ENCODE peak calls at places on chromosome 9, in seven cellular contexts. One of them, this sample, is unnamed.

GRCh38 chr9:120441446-120442279 is 138.3 kb downstream of the CDK5RAP2 start:
- DNase-seq in ACHN: no peak
- DNase-seq in GM04504: peak; percentile 22
- DNase-seq in HTR-8/SVneo: no peak
- DNase-seq in activated gamma-delta T cell treated with Interleukin-2 at 50 U/mL for 16 hours: no peak
- DNase-seq in HFF-Myc: no peak
- DNase-seq in amniotic epithelial cell: peak; percentile 95
- DNase-seq in this sample: no peak

GRCh38 chr9:8071445-8071798 is 271.8 kb upstream of the DMAC1 start:
- DNase-seq in ACHN: no peak
- DNase-seq in GM04504: no peak
- DNase-seq in HTR-8/SVneo: no peak
- DNase-seq in activated gamma-delta T cell treated with Interleukin-2 at 50 U/mL for 16 hours: no peak
- DNase-seq in HFF-Myc: no peak
- DNase-seq in amniotic epithelial cell: no peak
- DNase-seq in this sample: no peak

GRCh38 chr9:131773911-131774379 is 34.1 kb upstream of the RAPGEF1 start:
- DNase-seq in ACHN: peak; percentile 63
- DNase-seq in GM04504: peak; percentile 42
- DNase-seq in HTR-8/SVneo: peak; percentile 64
- DNase-seq in activated gamma-delta T cell treated with Interleukin-2 at 50 U/mL for 16 hours: peak; percentile 16
- DNase-seq in HFF-Myc: peak; percentile 48
- DNase-seq in amniotic epithelial cell: peak; percentile 64
- DNase-seq in this sample: no peak

GRCh38 chr9:128389395-128390149 is 18.4 kb downstream of the URM1 start:
- DNase-seq in ACHN: no peak
- DNase-seq in GM04504: no peak
- DNase-seq in HTR-8/SVneo: no peak
- DNase-seq in activated gamma-delta T cell treated with Interleukin-2 at 50 U/mL for 16 hours: no peak
- DNase-seq in HFF-Myc: no peak
- DNase-seq in amniotic epithelial cell: no peak
- DNase-seq in this sample: no peak

GRCh38 chr9:33012328-33013068 is 11.1 kb upstream of the APTX start:
- DNase-seq in ACHN: no peak
- DNase-seq in GM04504: no peak
- DNase-seq in HTR-8/SVneo: no peak
- DNase-seq in activated gamma-delta T cell treated with Interleukin-2 at 50 U/mL for 16 hours: no peak
- DNase-seq in HFF-Myc: no peak
- DNase-seq in amniotic epithelial cell: no peak
- DNase-seq in this sample: no peak

GRCh38 chr9:100927778-100928177 is 100.7 kb upstream of the PLPPR1 start:
- DNase-seq in ACHN: no peak
- DNase-seq in GM04504: no peak
- DNase-seq in HTR-8/SVneo: no peak
- DNase-seq in activated gamma-delta T cell treated with Interleukin-2 at 50 U/mL for 16 hours: no peak
- DNase-seq in HFF-Myc: no peak
- DNase-seq in amniotic epithelial cell: no peak
- DNase-seq in this sample: no peak

GRCh38 chr9:33924978-33925797 is 108.2 kb downstream of the UBE2R2 start:
- DNase-seq in ACHN: peak; percentile 55
- DNase-seq in GM04504: peak; percentile 33
- DNase-seq in HTR-8/SVneo: peak; percentile 31
- DNase-seq in activated gamma-delta T cell treated with Interleukin-2 at 50 U/mL for 16 hours: no peak
- DNase-seq in HFF-Myc: no peak
- DNase-seq in amniotic epithelial cell: peak; percentile 57
- DNase-seq in this sample: no peak

GRCh38 chr9:2055203-2055658 is 40.1 kb downstream of the SMARCA2 start:
- DNase-seq in ACHN: no peak
- DNase-seq in GM04504: no peak
- DNase-seq in HTR-8/SVneo: no peak
- DNase-seq in activated gamma-delta T cell treated with Interleukin-2 at 50 U/mL for 16 hours: no peak
- DNase-seq in HFF-Myc: no peak
- DNase-seq in amniotic epithelial cell: peak; percentile 56
- DNase-seq in this sample: no peak

GRCh38 chr9:75128535-75128934 is 40.2 kb downstream of the OSTF1 start:
- DNase-seq in ACHN: no peak
- DNase-seq in GM04504: no peak
- DNase-seq in HTR-8/SVneo: no peak
- DNase-seq in activated gamma-delta T cell treated with Interleukin-2 at 50 U/mL for 16 hours: no peak
- DNase-seq in HFF-Myc: no peak
- DNase-seq in amniotic epithelial cell: no peak
- DNase-seq in this sample: no peak

GRCh38 chr9:26324787-26325186 is 567.8 kb downstream of the CAAP1 start:
- DNase-seq in ACHN: no peak
- DNase-seq in GM04504: no peak
- DNase-seq in HTR-8/SVneo: no peak
- DNase-seq in activated gamma-delta T cell treated with Interleukin-2 at 50 U/mL for 16 hours: no peak
- DNase-seq in HFF-Myc: no peak
- DNase-seq in amniotic epithelial cell: peak; percentile 68
- DNase-seq in this sample: no peak

GRCh38 chr9:18202924-18203323 is 271.0 kb upstream of the ADAMTSL1 start:
- DNase-seq in ACHN: no peak
- DNase-seq in GM04504: no peak
- DNase-seq in HTR-8/SVneo: no peak
- DNase-seq in activated gamma-delta T cell treated with Interleukin-2 at 50 U/mL for 16 hours: no peak
- DNase-seq in HFF-Myc: no peak
- DNase-seq in amniotic epithelial cell: no peak
- DNase-seq in this sample: no peak